ENCODE peak calls at places on chromosome 16, in nine cellular contexts. P is activated CD8-positive, alpha-beta memory T cell treated with anti-CD3 and anti-CD28 coated beads for 1 hour; I is stimulated activated CD8-positive, alpha-beta memory T cell treated with anti-CD3 and anti-CD28 coated beads, Interleukin-2, amount 100 ng/mL, for 1 hour; A is heart left ventricle; C is stimulated activated naive CD8-positive, alpha-beta T cell treated with anti-CD3 and anti-CD28 coated beads, Interleukin-15, amount 100 ng/mL, for 72 hours; N is T47D; S is SJCRH30; H is NCI-H510A treated with DMSO at 0.1 percent for 48 hours; G is NCI-H345. B is an unnamed sample.

GRCh38 chr16:64287667-64288521 is 834.0 kb downstream of the CDH11 start:
- DNase-seq in S (no peak), C (no peak), H (no peak), A (no peak), G (no peak), P (no peak), I (no peak), N (no peak), B (no peak)

GRCh38 chr16:9115277-9115676 is 23.8 kb downstream of the HAPSTR1 start:
- DNase-seq in G (no peak), A (no peak), N (no peak), P (no peak), H (no peak), I (no peak), S (no peak), C (no peak), B (no peak)

GRCh38 chr16:23072084-23072599 is 77.1 kb downstream of the USP31 start:
- DNase-seq in N (no peak), P (no peak), I (no peak), S (no peak), G (no peak), H (no peak), C (no peak), A (peak), B (no peak)

GRCh38 chr16:54286330-54287017 is at the start of gene IRX3:
- DNase-seq in A (peak), G (peak), N (peak), C (no peak), H (peak), I (no peak), S (peak), P (no peak), B (peak)

GRCh38 chr16:81956213-81956948 is 54.9 kb downstream of the SDR42E1 start:
- DNase-seq in P (no peak), A (no peak), I (no peak), G (no peak), N (no peak), C (no peak), H (no peak), S (no peak), B (no peak)

GRCh38 chr16:78762222-78762621 is 662.8 kb downstream of the WWOX start:
- DNase-seq in A (no peak), I (no peak), N (no peak), P (no peak), C (no peak), H (no peak), S (no peak), G (no peak), B (no peak)

GRCh38 chr16:87062569-87063442 is 254.4 kb downstream of the C16orf95 start:
- DNase-seq in A (peak), S (peak), H (no peak), G (peak), C (peak), P (peak), I (no peak), N (peak), B (peak)

GRCh38 chr16:64983983-64984382 is 137.9 kb downstream of the CDH11 start:
- DNase-seq in P (no peak), I (no peak), N (no peak), G (peak), S (peak), H (peak), A (peak), C (no peak), B (no peak)

GRCh38 chr16:29702307-29702706 is 23.3 kb downstream of the QPRT start:
- DNase-seq in A (no peak), G (no peak), S (no peak), P (no peak), H (no peak), N (no peak), C (no peak), I (no peak), B (no peak)

GRCh38 chr16:52496051-52496876 is 50.7 kb downstream of the TOX3 start:
- DNase-seq in C (no peak), H (peak), G (peak), S (peak), N (no peak), A (no peak), I (no peak), P (no peak), B (no peak)

GRCh38 chr16:83040174-83040573 is 413.4 kb downstream of the CDH13 start:
- DNase-seq in P (no peak), H (no peak), I (no peak), S (no peak), A (no peak), N (no peak), C (no peak), G (no peak), B (no peak)

GRCh38 chr16:52366997-52367396 is 179.9 kb downstream of the TOX3 start:
- DNase-seq in I (no peak), C (no peak), A (no peak), S (no peak), H (no peak), N (no peak), P (no peak), G (peak), B (no peak)

GRCh38 chr16:84913315-84913714 is 93.5 kb downstream of the CRISPLD2 start:
- DNase-seq in N (no peak), A (peak), H (peak), P (no peak), C (no peak), S (peak), G (no peak), I (no peak), B (no peak)

GRCh38 chr16:82832861-82833260 is 206.1 kb downstream of the CDH13 start:
- DNase-seq in A (no peak), N (no peak), I (no peak), C (no peak), S (no peak), G (no peak), H (no peak), P (no peak), B (no peak)

GRCh38 chr16:72247821-72248253 is 75.9 kb upstream of the PMFBP1 start:
- DNase-seq in P (no peak), A (no peak), H (no peak), G (no peak), S (no peak), C (no peak), I (no peak), N (no peak), B (no peak)

GRCh38 chr16:29816694-29817441 is 916 bp downstream of the PAGR1 start:
- DNase-seq in S (peak), C (peak), A (peak), H (peak), G (peak), I (no peak), N (peak), P (no peak), B (peak)

GRCh38 chr16:73019456-73020362 is 28.2 kb downstream of the ZFHX3 start:
- DNase-seq in C (no peak), N (no peak), A (no peak), H (no peak), S (peak), G (no peak), I (no peak), P (no peak), B (no peak)

GRCh38 chr16:6031102-6031501 is 933.5 kb upstream of the EEF2KMT start:
- DNase-seq in H (no peak), A (no peak), I (no peak), C (no peak), G (no peak), P (no peak), N (no peak), S (no peak), B (no peak)

GRCh38 chr16:75263963-75264445 is 12.6 kb upstream of the BCAR1 start:
- DNase-seq in G (no peak), A (peak), I (no peak), C (no peak), H (no peak), N (no peak), S (no peak), P (no peak), B (no peak)

GRCh38 chr16:87698676-87699179 is 67.1 kb downstream of the KLHDC4 start:
- DNase-seq in I (no peak), C (no peak), S (no peak), H (no peak), G (no peak), P (no peak), N (no peak), A (no peak), B (no peak)

GRCh38 chr16:13453938-13454553 is 465.9 kb upstream of the ERCC4 start:
- DNase-seq in P (no peak), A (no peak), S (peak), C (peak), I (no peak), N (peak), G (peak), H (peak), B (peak)

GRCh38 chr16:85056211-85056748 is 28.7 kb downstream of the KIAA0513 start:
- DNase-seq in I (no peak), G (no peak), A (no peak), H (no peak), S (peak), C (no peak), N (no peak), P (no peak), B (peak)

B was measured in HuH-7.